ENCODE peak calls at places on chromosomes 4 and X, in nine cellular contexts. W, O, D, Z, Q, A, U, S and F are unnamed samples.

GRCh38 chr4:165635951-165636350 is 237.1 kb upstream of the TLL1 start:
- DNase-seq in W (no peak), Q (no peak), S (no peak), D (no peak), O (no peak), Z (no peak), U (no peak), A (no peak), F (no peak)

GRCh38 chr4:157702821-157703220 is 470.0 kb downstream of the GASK1B start:
- DNase-seq in D (no peak), O (no peak), W (no peak), Z (no peak), S (no peak), U (no peak), A (no peak), Q (no peak), F (no peak)

GRCh38 chr4:137523329-137523728 is 9.0 kb downstream of the PCDH18 start:
- DNase-seq in Z (no peak), Q (no peak), S (no peak), W (no peak), A (no peak), O (no peak), U (no peak), D (no peak), F (no peak)

GRCh38 chr4:36322921-36323354 is 41.5 kb downstream of the DTHD1 start:
- DNase-seq in A (no peak), O (no peak), U (no peak), W (no peak), D (no peak), Q (peak; percentile 71), Z (no peak), S (no peak), F (no peak)

GRCh38 chr4:2333916-2334644 is 72.2 kb upstream of the MXD4 start:
- DNase-seq in D (no peak), Z (no peak), Q (no peak), S (no peak), O (no peak), U (no peak), A (no peak), W (no peak), F (no peak)

GRCh38 chr4:101346562-101347266 is 612 bp downstream of the PPP3CA start:
- DNase-seq in S (no peak), Z (peak; percentile 54), W (peak; percentile 82), O (peak; percentile 65), U (peak; percentile 69), D (peak; percentile 14), Q (peak; percentile 63), A (peak; percentile 61), F (peak; percentile 75)

GRCh38 chr4:105551968-105552746 is at the start of gene ARHGEF38:
- DNase-seq in A (no peak), W (peak; percentile 3), Z (peak; percentile 17), D (no peak), S (peak; percentile 42), Q (no peak), U (no peak), O (no peak), F (peak; percentile 25)

GRCh38 chrX:19673334-19674040 is 158.2 kb upstream of the MAP3K15 start:
- DNase-seq in W (peak; percentile 94), Z (peak; percentile 93), D (peak; percentile 4), Q (no peak), A (peak; percentile 58), S (peak; percentile 92), U (peak; percentile 97), O (peak; percentile 27), F (peak; percentile 94)

GRCh38 chr4:127759893-127760292 is 22.2 kb upstream of the HSPA4L start:
- DNase-seq in D (no peak), Q (no peak), O (no peak), U (no peak), S (no peak), W (peak; percentile 40), A (no peak), Z (no peak), F (no peak)

GRCh38 chr4:148065069-148065468 is 333.2 kb downstream of the ARHGAP10 start:
- DNase-seq in A (no peak), D (no peak), W (peak; percentile 82), Q (no peak), U (peak; percentile 77), S (no peak), O (no peak), Z (peak; percentile 47), F (peak; percentile 58)

GRCh38 chr4:102474736-102475504 is 26.2 kb upstream of the NFKB1 start:
- DNase-seq in S (no peak), A (no peak), Q (no peak), D (no peak), Z (no peak), U (no peak), O (no peak), W (no peak), F (no peak)

GRCh38 chr4:73836373-73837269 is at the start of gene CXCL6:
- DNase-seq in O (peak; percentile 21), D (no peak), Q (no peak), A (peak; percentile 30), Z (no peak), U (no peak), W (peak; percentile 66), S (no peak), F (peak; percentile 38)

GRCh38 chrX:2501246-2502102 is 698 bp upstream of the DHRSX start:
- DNase-seq in U (no peak), W (no peak), Q (no peak), D (no peak), S (no peak), Z (no peak), O (no peak), A (no peak), F (no peak)

GRCh38 chr4:42412251-42412650 is 15.0 kb downstream of the SHISA3 start:
- DNase-seq in Q (no peak), U (peak; percentile 98), D (no peak), A (no peak), O (no peak), S (peak; percentile 78), Z (peak; percentile 54), W (peak; percentile 46), F (peak; percentile 82)

DNA sequence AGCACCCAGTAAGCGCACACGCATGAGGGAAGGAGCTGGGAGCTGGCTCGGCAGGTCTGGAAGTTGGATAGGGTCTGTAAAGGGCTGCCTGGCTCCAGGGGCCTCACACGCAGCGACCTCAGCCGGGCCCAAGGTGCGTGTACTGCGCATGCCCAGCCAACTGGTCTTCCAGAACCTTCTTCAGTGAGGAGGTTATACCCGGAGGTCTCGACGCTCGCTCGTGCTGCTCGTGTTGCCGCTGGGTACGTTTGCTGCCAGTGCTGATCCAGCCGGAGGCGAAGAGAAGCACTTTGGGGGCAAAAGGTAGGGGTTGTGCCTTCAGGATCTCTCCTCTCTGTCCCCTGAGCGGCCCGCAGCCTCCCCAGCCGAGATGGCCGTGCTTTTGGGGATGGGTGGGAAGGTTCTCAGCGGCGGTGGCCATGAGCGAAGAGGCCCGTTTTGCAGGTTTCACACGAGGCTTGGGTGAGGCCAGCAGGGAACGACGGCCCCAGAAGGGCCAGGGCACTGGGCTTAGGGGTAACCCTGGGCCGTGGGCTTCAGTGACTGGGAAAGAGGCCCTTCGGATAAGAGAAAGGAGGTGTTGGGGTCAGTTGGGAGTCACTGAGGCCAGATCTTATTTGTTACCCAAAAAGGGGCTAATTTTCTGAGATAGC is 3.8 kb upstream of the CXCL9 start:
- DNase-seq in O (peak; percentile 37), U (no peak), Q (no peak), W (no peak), A (no peak), D (no peak), Z (no peak), S (no peak), F (no peak)
- H3K4me3 ChIP-seq in O (peak overlapping the region; percentile 39), U (no peak overlapping the region), Q (no peak overlapping the region), W (peak overlapping the region; percentile 18), A (peak overlapping the region; percentile 36), D (no peak overlapping the region), Z (no peak overlapping the region), S (no peak overlapping the region), F (no peak overlapping the region)

GRCh38 chr4:87033902-87034301 is 99.1 kb downstream of the AFF1 start:
- DNase-seq in A (no peak), Q (no peak), Z (no peak), O (no peak), S (no peak), W (no peak), U (no peak), D (no peak), F (no peak)
- TF ChIP-seq CTCF in A (peak; percentile 21), Q (no peak), Z (peak; percentile 27), O (no peak), S (no peak), W (no peak), U (no peak), D (no peak), F (no peak)

GRCh38 chr4:706834-707598 is 1.4 kb downstream of the PCGF3 start:
- DNase-seq in W (no peak), D (no peak), Z (no peak), Q (no peak), U (no peak), O (no peak), A (no peak), S (no peak), F (no peak)

GRCh38 chr4:710116-710515 is 4.5 kb downstream of the PCGF3 start:
- DNase-seq in S (no peak), Z (no peak), D (no peak), A (no peak), O (no peak), Q (no peak), W (no peak), U (no peak), F (no peak)

GRCh38 chr4:709348-709747 is 3.7 kb downstream of the PCGF3 start:
- DNase-seq in Z (no peak), U (no peak), O (no peak), W (no peak), A (no peak), S (no peak), Q (no peak), D (no peak), F (no peak)

GRCh38 chr4:707929-708630 is 2.4 kb downstream of the PCGF3 start:
- DNase-seq in S (no peak), U (no peak), D (no peak), O (no peak), A (no peak), W (no peak), Q (no peak), Z (no peak), F (no peak)

GRCh38 chr4:708631-708933 is 3.0 kb downstream of the PCGF3 start:
- DNase-seq in A (no peak), D (no peak), W (no peak), Q (no peak), U (no peak), Z (no peak), O (no peak), S (no peak), F (no peak)
- H3K4me3 ChIP-seq in A (peak overlapping the region; percentile 5), D (no peak overlapping the region), W (no peak overlapping the region), Q (no peak overlapping the region), U (peak overlapping the region; percentile 25), Z (no peak overlapping the region), O (no peak overlapping the region), S (no peak overlapping the region), F (no peak overlapping the region)

GRCh38 chr4:6228158-6229067 is 28.1 kb upstream of the JAKMIP1 start:
- DNase-seq in D (no peak), A (no peak), O (no peak), Q (no peak), U (no peak), S (no peak), Z (no peak), W (no peak), F (no peak)
- TF ChIP-seq CTCF in D (no peak), A (no peak), O (no peak), Q (no peak), U (no peak), S (no peak), Z (no peak), W (no peak), F (no peak)